ENCODE peak calls at places on chromosome 6, in five cellular contexts. M is psoas muscle, I is PC-9, A is RWPE2, C is stomach. X is an unnamed sample.

GRCh38 chr6:140071115-140071514 is 696.7 kb upstream of the CITED2 start:
- DNase-seq in C (no peak), I (peak; percentile 74), A (no peak), M (no peak), X (no peak)

GRCh38 chr6:167462913-167463312 is 138.0 kb downstream of the TTLL2 start:
- DNase-seq in M (no peak), I (no peak), A (no peak), C (no peak), X (no peak)

GRCh38 chr6:52547647-52548352 is 29.1 kb downstream of the TRAM2 start:
- DNase-seq in I (no peak), A (no peak), M (no peak), C (no peak), X (peak; percentile 65)

GRCh38 chr6:106477158-106477557 is 116.6 kb downstream of the CRYBG1 start:
- DNase-seq in M (no peak), C (no peak), A (no peak), I (no peak), X (no peak)

GRCh38 chr6:47343631-47344421 is 34.1 kb upstream of the TNFRSF21 start:
- DNase-seq in I (peak; percentile 53), A (no peak), C (peak; percentile 54), M (no peak), X (no peak)

GRCh38 chr6:36755435-36756348 is 58.1 kb downstream of the RAB44 start:
- DNase-seq in C (peak; percentile 38), I (peak; percentile 77), A (no peak), M (no peak), X (no peak)

GRCh38 chr6:27862396-27863061 is 49.7 kb downstream of the OR2B2 start:
- DNase-seq in M (no peak), C (no peak), A (no peak), I (no peak), X (no peak)

GRCh38 chr6:169824021-169824420 is 72.6 kb downstream of the ERMARD start:
- DNase-seq in C (no peak), A (no peak), M (no peak), I (no peak), X (no peak)

GRCh38 chr6:33785766-33786165 is 3.2 kb downstream of the LEMD2 start:
- DNase-seq in C (no peak), A (no peak), M (no peak), I (no peak), X (no peak)

GRCh38 chr6:53640361-53640760 is 25.2 kb downstream of the KLHL31 start:
- DNase-seq in M (no peak), I (no peak), C (no peak), A (no peak), X (no peak)

GRCh38 chr6:104281370-104281769 is 578.3 kb downstream of the HACE1 start:
- DNase-seq in C (no peak), I (no peak), M (no peak), A (no peak), X (no peak)

GRCh38 chr6:107318100-107318736 is 141.1 kb downstream of the PDSS2 start:
- DNase-seq in C (peak; percentile 51), M (peak; percentile 58), A (no peak), I (no peak), X (peak; percentile 52)

GRCh38 chr6:144939926-144940325 is 654.8 kb downstream of the UTRN start:
- DNase-seq in I (no peak), C (no peak), A (no peak), M (no peak), X (no peak)

GRCh38 chr6:137676888-137677287 is 182.7 kb upstream of the OLIG3 start:
- DNase-seq in A (no peak), C (no peak), M (no peak), I (no peak), X (no peak)

GRCh38 chr6:133893324-133893692 is 4.4 kb downstream of the TCF21 start:
- DNase-seq in A (no peak), I (no peak), C (no peak), M (no peak), X (no peak)

GRCh38 chr6:133894369-133894768 is 5.5 kb downstream of the TCF21 start:
- DNase-seq in A (no peak), I (peak; percentile 23), C (no peak), M (no peak), X (no peak)

GRCh38 chr6:133895573-133896343 is 6.8 kb downstream of the TCF21 start:
- DNase-seq in A (no peak), M (peak; percentile 58), C (no peak), I (no peak), X (no peak)

GRCh38 chr6:133894795-133895401 is 6.0 kb downstream of the TCF21 start:
- DNase-seq in I (peak; percentile 22), A (no peak), C (no peak), M (no peak), X (no peak)

GRCh38 chr6:133896344-133896721 is 7.4 kb downstream of the TCF21 start:
- DNase-seq in A (no peak), C (no peak), I (no peak), M (no peak), X (no peak)
- H3K4me3 ChIP-seq in A (no peak overlapping the region), C (peak overlapping the region; percentile 30), I (no peak overlapping the region), M (peak overlapping the region; percentile 50), X (no peak overlapping the region)

DNA sequence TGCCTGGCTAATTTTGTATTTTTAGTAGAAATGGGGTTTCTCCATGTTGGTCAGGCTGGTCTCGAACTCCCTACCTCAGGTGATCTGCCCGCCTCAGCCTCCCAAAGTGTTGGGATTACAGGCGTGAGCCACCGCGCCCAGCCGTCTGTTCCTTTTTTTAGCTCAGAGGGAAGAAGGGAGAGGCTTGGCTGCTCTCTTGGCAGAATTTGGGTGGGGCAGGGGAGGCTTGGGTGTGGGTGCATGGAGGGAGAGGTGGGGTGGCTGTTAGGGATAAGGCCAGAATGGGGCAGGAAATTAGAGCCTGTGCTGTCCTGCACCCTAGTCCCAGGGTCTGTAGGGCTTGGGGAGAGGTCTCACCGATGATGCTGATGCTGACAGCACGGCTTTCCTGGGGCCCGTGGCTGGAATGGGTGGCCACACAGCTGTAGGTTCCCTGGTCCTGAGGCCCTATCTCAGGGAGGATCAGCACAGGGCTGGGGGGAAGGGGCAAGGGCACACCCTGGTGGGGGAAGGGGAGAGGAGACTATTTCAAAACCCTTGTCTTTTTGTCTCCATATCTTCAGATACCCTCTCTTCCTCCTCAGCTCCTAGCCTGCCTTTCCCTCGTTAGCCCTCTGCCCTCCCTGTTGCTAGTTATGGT is 2.0 kb downstream of the AGER start:
- DNase-seq in C (no peak), M (no peak), A (no peak), I (no peak), X (no peak)
- H3K4me1 ChIP-seq in C (peaks cover 78% of the 10 kb centered on the region), M (peaks cover 30% of the 10 kb centered on the region), A (no peaks in the 10 kb centered on the region), I (peaks cover 8% of the 10 kb centered on the region), X (no peaks in the 10 kb centered on the region)

DNA sequence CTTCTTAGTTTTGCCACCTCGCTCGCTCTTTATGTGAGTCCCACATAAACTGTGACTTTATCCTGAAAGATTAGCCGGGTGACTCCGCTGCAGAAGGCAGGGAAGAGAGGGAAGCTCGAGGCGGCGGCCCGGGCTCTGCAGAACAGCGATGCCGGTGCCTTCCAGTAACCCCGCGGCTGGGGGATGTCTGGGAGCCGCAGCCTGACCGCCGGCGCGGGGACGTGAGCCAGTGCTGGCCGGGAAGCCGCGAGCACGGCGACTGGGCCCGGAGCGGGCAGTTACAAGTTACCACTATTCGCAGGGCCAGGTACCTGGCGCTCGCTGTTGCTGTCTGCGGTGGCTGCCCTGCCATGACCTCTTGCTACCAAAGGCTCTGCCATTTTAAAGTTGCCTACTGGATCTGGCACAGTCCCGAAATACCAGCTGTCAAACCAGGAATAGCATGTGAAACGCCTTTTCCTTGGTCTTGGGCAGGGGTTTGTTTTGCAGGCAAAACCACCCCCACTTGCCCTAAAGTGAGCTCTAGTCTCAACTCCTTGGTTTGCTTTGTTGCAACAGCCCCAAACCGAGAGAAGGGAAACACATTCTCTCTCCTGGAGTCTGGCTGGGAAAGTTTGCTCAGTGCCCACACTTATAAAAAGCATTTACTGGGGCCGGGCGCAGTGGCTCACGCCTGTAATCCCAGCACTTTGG is 124.0 kb upstream of the SLC2A12 start:
- DNase-seq in C (peak; percentile 62), A (no peak), I (peak; percentile 31), M (peak; percentile 85), X (peak; percentile 77)
- H3K4me3 ChIP-seq in C (peak overlapping the region; percentile 70), A (no peak overlapping the region), I (peak overlapping the region; percentile 73), M (peak overlapping the region; percentile 90), X (peak overlapping the region; percentile 83)

DNA sequence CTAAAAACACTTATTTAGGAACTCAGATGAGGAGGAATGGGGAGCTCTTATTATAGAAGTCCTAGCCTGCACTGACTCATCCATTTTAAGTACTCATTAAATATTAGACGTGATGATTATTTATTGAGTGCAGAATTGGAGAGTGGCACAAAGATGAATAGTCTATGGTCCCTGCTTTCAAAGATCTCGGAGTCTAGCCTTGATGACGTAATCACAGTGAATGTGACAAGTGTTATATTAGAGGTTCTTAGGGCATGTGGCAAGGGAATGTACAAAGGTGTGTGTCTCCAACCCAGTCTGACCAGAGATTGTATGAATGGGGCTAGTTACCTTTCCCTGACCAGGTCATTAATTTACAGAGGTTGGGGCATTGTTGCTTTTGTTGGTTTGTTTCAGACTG is 68.7 kb upstream of the CD83 start:
- DNase-seq in I (no peak), A (no peak), M (no peak), C (no peak), X (no peak)
- H3K4me1 ChIP-seq in I (no peaks in the 10 kb centered on the region), A (no peaks in the 10 kb centered on the region), M (no peaks in the 10 kb centered on the region), C (no peaks in the 10 kb centered on the region), X (no peaks in the 10 kb centered on the region)

GRCh38 chr6:43916091-43916923 is 146.3 kb downstream of the VEGFA start:
- DNase-seq in C (no peak), A (no peak), I (no peak), M (peak; percentile 30), X (peak; percentile 66)
- H3K4me3 ChIP-seq in C (no peak overlapping the region), A (no peak overlapping the region), I (no peak overlapping the region), M (no peak overlapping the region), X (peak overlapping the region; percentile 8)